ENCODE peak calls at places on chromosomes 13 and 19, in ten cellular contexts. Y is transverse colon, M is HCT116, W is GM12891, E is H1, U is stomach, G is breast epithelium, P is K562, N is spleen, B is endothelial cell of umbilical vein. F is an unnamed sample.

GRCh38 chr13:26563713-26564112 is 6.2 kb downstream of the WASF3 start:
- DNase-seq in Y (no peak), M (no peak), W (no peak), E (no peak), U (no peak), G (no peak), P (no peak), N (no peak), B (no peak), F (no peak)

GRCh38 chr13:37716395-37716794 is 117.8 kb upstream of the POSTN start:
- DNase-seq in Y (no peak), M (no peak), W (no peak), E (no peak), U (no peak), G (no peak), P (no peak), N (no peak), B (peak), F (no peak)

GRCh38 chr19:41958367-41959055 is 610 bp downstream of the RABAC1 start:
- DNase-seq in Y (peak), M (peak), W (peak), E (peak), U (peak), G (peak), P (peak), N (peak), B (peak), F (peak)

GRCh38 chr19:18915639-18916038 is 3.5 kb downstream of the COPE start:
- DNase-seq in Y (peak), M (peak), W (no peak), E (peak), U (peak), G (no peak), P (no peak), N (peak), B (peak), F (no peak)

GRCh38 chr13:41107104-41107571 is 25.5 kb downstream of the KBTBD6 start:
- DNase-seq in Y (no peak), M (no peak), W (no peak), E (peak), U (no peak), G (no peak), P (no peak), N (no peak), B (no peak), F (no peak)

GRCh38 chr19:1183543-1184172 is 9.6 kb upstream of the SBNO2 start:
- DNase-seq in Y (peak), M (peak), W (no peak), E (no peak), U (peak), G (peak), P (no peak), N (peak), B (peak), F (no peak)

GRCh38 chr13:75129331-75129730 is 352.6 kb downstream of the TBC1D4 start:
- DNase-seq in Y (no peak), M (no peak), W (no peak), E (no peak), U (no peak), G (no peak), P (no peak), N (no peak), B (no peak), F (no peak)

GRCh38 chr13:38386421-38386820 is 36.8 kb downstream of the UFM1 start:
- DNase-seq in Y (no peak), M (no peak), W (no peak), E (no peak), U (no peak), G (no peak), P (no peak), N (no peak), B (no peak), F (no peak)

GRCh38 chr13:20972731-20973130 is 70.2 kb upstream of the XPO4 start:
- DNase-seq in Y (no peak), M (no peak), W (no peak), E (no peak), U (no peak), G (no peak), P (no peak), N (no peak), B (no peak), F (no peak)

GRCh38 chr19:48283908-48284307 is 14.0 kb downstream of the ZNF114 start:
- DNase-seq in Y (no peak), M (no peak), W (no peak), E (no peak), U (no peak), G (no peak), P (no peak), N (no peak), B (no peak), F (no peak)

GRCh38 chr13:24734951-24735350 is 29.0 kb upstream of the RNF17 start:
- DNase-seq in Y (no peak), M (no peak), W (no peak), E (no peak), U (no peak), G (no peak), P (no peak), N (no peak), B (no peak), F (no peak)

GRCh38 chr13:104414771-104415170 is 1348.6 kb upstream of the SLC10A2 start:
- DNase-seq in Y (no peak), M (no peak), W (no peak), E (no peak), U (no peak), G (no peak), P (no peak), N (no peak), B (peak), F (no peak)

GRCh38 chr19:17246681-17247425 is 1.1 kb upstream of the NR2F6 start:
- DNase-seq in Y (peak), M (no peak), W (no peak), E (peak), U (peak), G (no peak), P (no peak), N (peak), B (no peak), F (no peak)

GRCh38 chr19:16587031-16588023 is 15.1 kb upstream of the SLC35E1 start:
- DNase-seq in Y (peak), M (no peak), W (no peak), E (no peak), U (no peak), G (no peak), P (no peak), N (peak), B (no peak), F (no peak)

GRCh38 chr19:30631035-30631375 is 258.8 kb downstream of the ZNF536 start:
- DNase-seq in Y (no peak), M (no peak), W (no peak), E (no peak), U (no peak), G (no peak), P (no peak), N (no peak), B (no peak), F (no peak)

GRCh38 chr19:33514885-33515485 is 6.6 kb downstream of the PEPD start:
- DNase-seq in Y (peak), M (no peak), W (no peak), E (no peak), U (no peak), G (no peak), P (no peak), N (no peak), B (no peak), F (no peak)

GRCh38 chr13:104253063-104253680 is 1187.0 kb upstream of the SLC10A2 start:
- DNase-seq in Y (no peak), M (no peak), W (no peak), E (no peak), U (no peak), G (no peak), P (no peak), N (no peak), B (peak), F (no peak)

GRCh38 chr13:23020246-23020843 is 160.4 kb upstream of the SGCG start:
- DNase-seq in Y (peak), M (peak), W (peak), E (peak), U (peak), G (peak), P (peak), N (no peak), B (peak), F (peak)

GRCh38 chr19:13366529-13367143 is 139.6 kb downstream of the CACNA1A start:
- DNase-seq in Y (no peak), M (peak), W (no peak), E (peak), U (no peak), G (no peak), P (peak), N (no peak), B (peak), F (no peak)

GRCh38 chr19:38034153-38034835 is 127.3 kb downstream of the SIPA1L3 start:
- DNase-seq in Y (peak), M (no peak), W (no peak), E (no peak), U (no peak), G (no peak), P (no peak), N (no peak), B (no peak), F (no peak)

GRCh38 chr13:113493315-113493951 is 2.9 kb upstream of the DCUN1D2 start:
- DNase-seq in Y (no peak), M (peak), W (no peak), E (no peak), U (no peak), G (no peak), P (peak), N (no peak), B (peak), F (no peak)
- TF ChIP-seq POLR2AphosphoS5 in Y (peak), M (peak), W (no peak), E (no peak), U (peak), G (no peak), P (no peak), N (no peak), B (no peak), F (no peak)

GRCh38 chr19:11921852-11922495 is 2.9 kb upstream of the ZNF700 start:
- DNase-seq in Y (no peak), M (no peak), W (no peak), E (no peak), U (peak), G (no peak), P (no peak), N (no peak), B (no peak), F (no peak)

GRCh38 chr19:11927227-11927626 is 2.3 kb downstream of the ZNF700 start:
- DNase-seq in Y (no peak), M (no peak), W (no peak), E (no peak), U (no peak), G (no peak), P (no peak), N (no peak), B (no peak), F (no peak)

GRCh38 chr19:11924886-11925583 is at the start of gene ZNF700:
- DNase-seq in Y (peak), M (peak), W (peak), E (peak), U (peak), G (peak), P (peak), N (peak), B (peak), F (peak)
- TF ChIP-seq POLR2A in Y (peak), M (no peak), W (peak), E (peak), U (peak), G (peak), P (peak), N (no peak), B (peak), F (peak)

DNA sequence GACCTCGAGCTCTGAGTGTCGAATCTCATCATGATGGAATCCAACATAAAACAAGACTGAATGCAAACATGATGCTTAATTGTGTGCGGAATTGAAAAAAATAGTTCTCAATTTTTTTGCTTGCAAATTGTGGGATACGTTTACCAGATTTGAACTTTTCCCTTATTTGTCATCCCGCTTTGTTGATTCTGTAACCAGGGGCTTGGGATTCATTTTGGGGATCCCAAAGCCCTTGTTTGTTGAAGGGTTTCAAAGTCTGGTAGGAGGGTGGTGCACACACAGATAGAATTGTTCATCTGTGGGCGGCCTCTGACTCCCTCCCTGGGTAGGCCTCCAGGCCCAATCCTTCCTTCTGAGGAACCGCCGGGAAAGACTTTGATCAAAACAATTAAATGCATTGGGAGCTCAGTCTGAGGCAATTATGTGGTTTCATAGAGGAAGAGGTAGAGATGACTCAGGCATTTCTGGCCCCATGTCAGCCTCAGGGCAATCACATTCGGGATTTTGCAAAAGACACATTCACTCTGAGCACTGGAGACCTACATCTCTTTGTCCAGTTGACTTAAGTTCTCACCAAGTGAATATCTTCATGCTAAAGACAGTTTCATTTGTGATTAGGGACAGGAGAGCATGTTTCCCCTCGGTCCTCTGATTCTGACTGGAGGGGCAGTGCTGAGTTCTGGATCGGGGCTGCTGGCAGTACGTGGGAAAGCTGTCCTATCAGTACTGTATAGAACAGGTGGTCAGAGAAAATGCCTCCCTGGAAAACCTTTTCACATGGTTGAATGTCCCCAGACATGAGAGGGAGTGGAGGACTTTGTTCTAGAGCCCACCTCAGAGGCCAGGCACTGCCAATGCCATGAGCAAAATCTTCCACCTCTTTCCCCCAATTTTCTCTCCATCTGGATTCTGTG is 27.8 kb upstream of the IGFL4 start:
- DNase-seq in Y (peak), M (peak), W (no peak), E (no peak), U (no peak), G (peak), P (no peak), N (no peak), B (peak), F (no peak)
- TF ChIP-seq POLR2AphosphoS5 in Y (no peak), M (peak), W (no peak), E (no peak), U (no peak), G (no peak), P (no peak), N (no peak), B (peak), F (no peak)

GRCh38 chr13:93511011-93511410 is 284.4 kb downstream of the GPC6 start:
- DNase-seq in Y (no peak), M (no peak), W (no peak), E (no peak), U (no peak), G (no peak), P (no peak), N (no peak), B (no peak), F (no peak)
- TF ChIP-seq POLR2A in Y (no peak), M (no peak), W (no peak), E (no peak), U (no peak), G (no peak), P (no peak), N (no peak), B (no peak), F (no peak)